ENCODE peak calls at places on chromosomes 16 and 17, in seven cellular contexts. Y, H, Z, I, S, F and C are unnamed samples.

GRCh38 chr16:88373211-88373610 is 9.5 kb upstream of the ZNF469 start:
- DNase-seq in H (no peak), Y (no peak), I (no peak), S (no peak), Z (no peak), F (no peak), C (no peak)

GRCh38 chr16:8801686-8802085 is 4.0 kb downstream of the PMM2 start:
- DNase-seq in H (no peak), F (no peak), Z (no peak), Y (no peak), S (no peak), I (no peak), C (no peak)

GRCh38 chr16:5031601-5032000 is 2.1 kb downstream of the NAGPA start:
- DNase-seq in F (no peak), Y (no peak), I (no peak), H (no peak), S (no peak), Z (no peak), C (no peak)

GRCh38 chr16:24075929-24076716 is 180.0 kb upstream of the CACNG3 start:
- DNase-seq in H (no peak), Z (no peak), F (peak; percentile 71), Y (peak; percentile 88), I (no peak), S (no peak), C (no peak)

GRCh38 chr17:36594626-36595401 is 3.1 kb downstream of the DHRS11 start:
- DNase-seq in S (no peak), I (no peak), F (no peak), Y (no peak), Z (no peak), H (no peak), C (no peak)

GRCh38 chr17:79023886-79024771 is at the start of gene C1QTNF1:
- DNase-seq in Y (peak; percentile 70), H (no peak), F (no peak), Z (peak; percentile 59), I (no peak), S (peak; percentile 34), C (no peak)

GRCh38 chr17:879546-879945 is 97.4 kb downstream of the MRM3 start:
- DNase-seq in F (no peak), I (peak; percentile 55), S (peak; percentile 95), Z (peak; percentile 78), H (no peak), Y (peak; percentile 98), C (peak; percentile 54)

GRCh38 chr17:75685508-75685907 is 18.4 kb downstream of the SAP30BP start:
- DNase-seq in Z (no peak), S (no peak), Y (no peak), I (no peak), H (no peak), F (no peak), C (no peak)

GRCh38 chr16:9047689-9048301 is 43.6 kb upstream of the HAPSTR1 start:
- DNase-seq in H (peak; percentile 16), I (peak; percentile 5), F (peak; percentile 76), Z (peak; percentile 87), S (peak; percentile 99), Y (peak; percentile 92), C (no peak)

GRCh38 chr17:9021985-9022552 is 759 bp downstream of the NTN1 start:
- DNase-seq in Z (peak; percentile 43), F (no peak), Y (peak; percentile 27), I (no peak), H (no peak), S (no peak), C (no peak)

GRCh38 chr16:65070831-65071230 is 51.0 kb downstream of the CDH11 start:
- DNase-seq in Y (peak; percentile 71), Z (peak; percentile 69), F (peak; percentile 94), I (no peak), H (peak; percentile 79), S (peak; percentile 91), C (no peak)

GRCh38 chr16:54033747-54034146 is 252.8 kb downstream of the IRX3 start:
- DNase-seq in H (no peak), F (no peak), I (no peak), S (no peak), Y (no peak), Z (no peak), C (no peak)

GRCh38 chr16:30949655-30950515 is 1.0 kb downstream of the ORAI3 start:
- DNase-seq in Y (peak; percentile 93), F (no peak), Z (peak; percentile 87), H (peak; percentile 4), I (no peak), S (peak; percentile 95), C (no peak)

GRCh38 chr17:78925662-78926555 is 722 bp upstream of the TIMP2 start:
- DNase-seq in S (peak; percentile 42), Y (peak; percentile 44), H (peak; percentile 38), Z (peak; percentile 83), I (no peak), F (peak; percentile 51), C (no peak)

GRCh38 chr16:50836121-50836541 is 94.2 kb downstream of the CYLD start:
- DNase-seq in Y (no peak), I (no peak), Z (no peak), F (peak; percentile 96), S (no peak), H (peak; percentile 52), C (no peak)

GRCh38 chr16:70772493-70772892 is 28.5 kb downstream of the VAC14 start:
- DNase-seq in F (no peak), H (no peak), S (no peak), Y (no peak), I (no peak), Z (no peak), C (no peak)

GRCh38 chr16:27236635-27237228 is 31.8 kb downstream of the NSMCE1 start:
- DNase-seq in H (no peak), Z (no peak), Y (no peak), F (no peak), I (no peak), S (no peak), C (no peak)

GRCh38 chr17:34820922-34821321 is 140.3 kb downstream of the CCT6B start:
- DNase-seq in S (no peak), Z (no peak), H (no peak), Y (peak; percentile 67), F (no peak), I (no peak), C (no peak)

GRCh38 chr17:80007009-80007752 is 28.5 kb downstream of the TBC1D16 start:
- DNase-seq in S (no peak), F (no peak), Z (peak; percentile 7), I (no peak), H (no peak), Y (no peak), C (no peak)

GRCh38 chr16:77660311-77660710 is 62.0 kb upstream of the NUDT7 start:
- DNase-seq in F (no peak), I (no peak), Y (peak; percentile 45), H (no peak), Z (no peak), S (peak; percentile 62), C (no peak)

GRCh38 chr17:73262676-73263642 is 1.3 kb upstream of the CPSF4L start:
- DNase-seq in F (no peak), H (no peak), Y (peak; percentile 56), Z (no peak), S (no peak), I (no peak), C (no peak)

GRCh38 chr16:56985288-56985961 is 3.9 kb upstream of the NLRC5 start:
- DNase-seq in S (peak; percentile 89), H (no peak), I (no peak), F (no peak), Z (peak; percentile 76), Y (peak; percentile 34), C (no peak)

GRCh38 chr17:79741751-79742588 is 11.2 kb downstream of the ENPP7 start:
- DNase-seq in Z (peak; percentile 73), I (peak; percentile 66), S (peak; percentile 60), H (peak; percentile 60), Y (peak; percentile 95), F (peak; percentile 46), C (peak; percentile 69)

GRCh38 chr17:66138120-66138519 is 53.8 kb downstream of the CEP112 start:
- DNase-seq in H (no peak), Y (no peak), S (no peak), I (no peak), F (no peak), Z (no peak), C (no peak)

GRCh38 chr17:77530591-77530990 is 389.8 kb downstream of the SEC14L1 start:
- DNase-seq in F (no peak), Z (no peak), H (no peak), S (no peak), Y (no peak), I (no peak), C (no peak)

GRCh38 chr17:72656114-72656763 is 436.2 kb downstream of the SLC39A11 start:
- DNase-seq in I (no peak), Y (peak; percentile 49), H (peak; percentile 16), S (no peak), Z (no peak), F (peak; percentile 28), C (no peak)

GRCh38 chr16:86354641-86355040 is 155.7 kb upstream of the FOXF1 start:
- DNase-seq in H (no peak), S (no peak), Y (no peak), I (no peak), F (no peak), Z (no peak), C (no peak)

GRCh38 chr16:16127469-16128116 is 95.7 kb downstream of the ABCC6 start:
- DNase-seq in S (peak; percentile 81), F (peak; percentile 22), I (peak; percentile 48), Y (peak; percentile 86), H (peak; percentile 7), Z (peak; percentile 59), C (peak; percentile 34)

GRCh38 chr17:42284566-42284965 is 3.7 kb upstream of the STAT5A start:
- DNase-seq in F (no peak), S (no peak), Z (no peak), H (no peak), Y (no peak), I (no peak), C (no peak)

GRCh38 chr17:17947966-17948365 is 24.2 kb downstream of the TOM1L2 start:
- DNase-seq in I (no peak), H (no peak), F (no peak), Y (no peak), Z (no peak), S (no peak), C (no peak)

GRCh38 chr17:77496401-77496801 is 355.6 kb downstream of the SEC14L1 start:
- DNase-seq in Y (no peak), F (no peak), Z (no peak), S (no peak), H (no peak), I (no peak), C (no peak)

GRCh38 chr16:55513616-55514015 is 4.7 kb downstream of the LPCAT2 start:
- DNase-seq in H (no peak), F (no peak), I (no peak), Y (no peak), S (no peak), Z (no peak), C (no peak)

GRCh38 chr16:67547423-67548264 is 14.7 kb upstream of the CTCF start:
- DNase-seq in Y (no peak), H (no peak), I (peak; percentile 41), Z (no peak), F (no peak), S (no peak), C (peak; percentile 63)

GRCh38 chr17:33688771-33689170 is 395.7 kb upstream of the ASIC2 start:
- DNase-seq in F (no peak), Z (no peak), I (no peak), H (no peak), Y (no peak), S (no peak), C (no peak)